ENCODE peak calls at places on chromosomes 16 and 17, in five cellular contexts. One of them, this sample, is unnamed.

GRCh38 chr16:88779406-88780099 is 5.5 kb downstream of the PIEZO1 start:
- DNase-seq in pulmonary artery endothelial cell: no peak
- DNase-seq in stomach: no peak
- DNase-seq in stimulated activated CD8-positive, alpha-beta memory T cell treated with anti-CD3 and anti-CD28 coated beads, Interleukin-12 subunit alpha, Interleukin-12 subunit beta, amount 100 ng/mL, for 4 hours: no peak
- DNase-seq in activated T-helper 2 cell treated with anti-CD3 and anti-CD28 coated beads, Interferon-gamma antibody, Interleukin-2, Interleukin-4, amounts not matched to agents 10 μg/mL and 5 μg/mL and 100 μg/mL, durations not matched to agents 14 hours and 24 hours and 36 hours: no peak
- DNase-seq in this sample: no peak

GRCh38 chr16:82761236-82761635 is 134.5 kb downstream of the CDH13 start:
- DNase-seq in pulmonary artery endothelial cell: peak; percentile 29
- DNase-seq in stomach: peak; percentile 30
- DNase-seq in stimulated activated CD8-positive, alpha-beta memory T cell treated with anti-CD3 and anti-CD28 coated beads, Interleukin-12 subunit alpha, Interleukin-12 subunit beta, amount 100 ng/mL, for 4 hours: no peak
- DNase-seq in activated T-helper 2 cell treated with anti-CD3 and anti-CD28 coated beads, Interferon-gamma antibody, Interleukin-2, Interleukin-4, amounts not matched to agents 10 μg/mL and 5 μg/mL and 100 μg/mL, durations not matched to agents 14 hours and 24 hours and 36 hours: no peak
- DNase-seq in this sample: peak; percentile 73

GRCh38 chr17:44794699-44795413 is 35.2 kb downstream of the GJC1 start:
- DNase-seq in pulmonary artery endothelial cell: peak; percentile 64
- DNase-seq in stomach: no peak
- DNase-seq in stimulated activated CD8-positive, alpha-beta memory T cell treated with anti-CD3 and anti-CD28 coated beads, Interleukin-12 subunit alpha, Interleukin-12 subunit beta, amount 100 ng/mL, for 4 hours: no peak
- DNase-seq in activated T-helper 2 cell treated with anti-CD3 and anti-CD28 coated beads, Interferon-gamma antibody, Interleukin-2, Interleukin-4, amounts not matched to agents 10 μg/mL and 5 μg/mL and 100 μg/mL, durations not matched to agents 14 hours and 24 hours and 36 hours: no peak
- DNase-seq in this sample: peak; percentile 82

GRCh38 chr16:88924834-88925539 is 52.0 kb downstream of the CBFA2T3 start:
- DNase-seq in pulmonary artery endothelial cell: peak; percentile 13
- DNase-seq in stomach: no peak
- DNase-seq in stimulated activated CD8-positive, alpha-beta memory T cell treated with anti-CD3 and anti-CD28 coated beads, Interleukin-12 subunit alpha, Interleukin-12 subunit beta, amount 100 ng/mL, for 4 hours: no peak
- DNase-seq in activated T-helper 2 cell treated with anti-CD3 and anti-CD28 coated beads, Interferon-gamma antibody, Interleukin-2, Interleukin-4, amounts not matched to agents 10 μg/mL and 5 μg/mL and 100 μg/mL, durations not matched to agents 14 hours and 24 hours and 36 hours: no peak
- DNase-seq in this sample: peak; percentile 81

GRCh38 chr16:77723108-77723514 is 797 bp downstream of the NUDT7 start:
- DNase-seq in pulmonary artery endothelial cell: no peak
- DNase-seq in stomach: no peak
- DNase-seq in stimulated activated CD8-positive, alpha-beta memory T cell treated with anti-CD3 and anti-CD28 coated beads, Interleukin-12 subunit alpha, Interleukin-12 subunit beta, amount 100 ng/mL, for 4 hours: no peak
- DNase-seq in activated T-helper 2 cell treated with anti-CD3 and anti-CD28 coated beads, Interferon-gamma antibody, Interleukin-2, Interleukin-4, amounts not matched to agents 10 μg/mL and 5 μg/mL and 100 μg/mL, durations not matched to agents 14 hours and 24 hours and 36 hours: peak; percentile 10
- DNase-seq in this sample: peak; percentile 74

GRCh38 chr17:48577946-48578615 is at the start of gene HOXB4:
- DNase-seq in pulmonary artery endothelial cell: peak; percentile 71
- DNase-seq in stomach: peak; percentile 59
- DNase-seq in stimulated activated CD8-positive, alpha-beta memory T cell treated with anti-CD3 and anti-CD28 coated beads, Interleukin-12 subunit alpha, Interleukin-12 subunit beta, amount 100 ng/mL, for 4 hours: no peak
- DNase-seq in activated T-helper 2 cell treated with anti-CD3 and anti-CD28 coated beads, Interferon-gamma antibody, Interleukin-2, Interleukin-4, amounts not matched to agents 10 μg/mL and 5 μg/mL and 100 μg/mL, durations not matched to agents 14 hours and 24 hours and 36 hours: peak; percentile 70
- DNase-seq in this sample: peak; percentile 56

GRCh38 chr17:66416207-66416940 is 114.0 kb downstream of the PRKCA start:
- DNase-seq in pulmonary artery endothelial cell: no peak
- DNase-seq in stomach: no peak
- DNase-seq in stimulated activated CD8-positive, alpha-beta memory T cell treated with anti-CD3 and anti-CD28 coated beads, Interleukin-12 subunit alpha, Interleukin-12 subunit beta, amount 100 ng/mL, for 4 hours: no peak
- DNase-seq in activated T-helper 2 cell treated with anti-CD3 and anti-CD28 coated beads, Interferon-gamma antibody, Interleukin-2, Interleukin-4, amounts not matched to agents 10 μg/mL and 5 μg/mL and 100 μg/mL, durations not matched to agents 14 hours and 24 hours and 36 hours: no peak
- DNase-seq in this sample: no peak

GRCh38 chr17:290121-290521 is 62.5 kb downstream of the RPH3AL start:
- DNase-seq in pulmonary artery endothelial cell: no peak
- DNase-seq in stomach: no peak
- DNase-seq in stimulated activated CD8-positive, alpha-beta memory T cell treated with anti-CD3 and anti-CD28 coated beads, Interleukin-12 subunit alpha, Interleukin-12 subunit beta, amount 100 ng/mL, for 4 hours: no peak
- DNase-seq in activated T-helper 2 cell treated with anti-CD3 and anti-CD28 coated beads, Interferon-gamma antibody, Interleukin-2, Interleukin-4, amounts not matched to agents 10 μg/mL and 5 μg/mL and 100 μg/mL, durations not matched to agents 14 hours and 24 hours and 36 hours: no peak
- DNase-seq in this sample: no peak

GRCh38 chr17:45170976-45171337 is 9.3 kb downstream of the HEXIM2 start:
- DNase-seq in pulmonary artery endothelial cell: no peak
- DNase-seq in stomach: peak; percentile 31
- DNase-seq in stimulated activated CD8-positive, alpha-beta memory T cell treated with anti-CD3 and anti-CD28 coated beads, Interleukin-12 subunit alpha, Interleukin-12 subunit beta, amount 100 ng/mL, for 4 hours: no peak
- DNase-seq in activated T-helper 2 cell treated with anti-CD3 and anti-CD28 coated beads, Interferon-gamma antibody, Interleukin-2, Interleukin-4, amounts not matched to agents 10 μg/mL and 5 μg/mL and 100 μg/mL, durations not matched to agents 14 hours and 24 hours and 36 hours: no peak
- DNase-seq in this sample: peak; percentile 76

GRCh38 chr17:65039349-65039988 is 17.1 kb downstream of the GNA13 start:
- DNase-seq in pulmonary artery endothelial cell: no peak
- DNase-seq in stomach: no peak
- DNase-seq in stimulated activated CD8-positive, alpha-beta memory T cell treated with anti-CD3 and anti-CD28 coated beads, Interleukin-12 subunit alpha, Interleukin-12 subunit beta, amount 100 ng/mL, for 4 hours: peak; percentile 8
- DNase-seq in activated T-helper 2 cell treated with anti-CD3 and anti-CD28 coated beads, Interferon-gamma antibody, Interleukin-2, Interleukin-4, amounts not matched to agents 10 μg/mL and 5 μg/mL and 100 μg/mL, durations not matched to agents 14 hours and 24 hours and 36 hours: peak; percentile 46
- DNase-seq in this sample: no peak

GRCh38 chr16:8611886-8612595 is 9.5 kb upstream of the METTL22 start:
- DNase-seq in pulmonary artery endothelial cell: no peak
- DNase-seq in stomach: no peak
- DNase-seq in stimulated activated CD8-positive, alpha-beta memory T cell treated with anti-CD3 and anti-CD28 coated beads, Interleukin-12 subunit alpha, Interleukin-12 subunit beta, amount 100 ng/mL, for 4 hours: no peak
- DNase-seq in activated T-helper 2 cell treated with anti-CD3 and anti-CD28 coated beads, Interferon-gamma antibody, Interleukin-2, Interleukin-4, amounts not matched to agents 10 μg/mL and 5 μg/mL and 100 μg/mL, durations not matched to agents 14 hours and 24 hours and 36 hours: no peak
- DNase-seq in this sample: peak; percentile 25

GRCh38 chr17:41625602-41626001 is 1.2 kb upstream of the KRT17 start:
- DNase-seq in pulmonary artery endothelial cell: no peak
- DNase-seq in stomach: no peak
- DNase-seq in stimulated activated CD8-positive, alpha-beta memory T cell treated with anti-CD3 and anti-CD28 coated beads, Interleukin-12 subunit alpha, Interleukin-12 subunit beta, amount 100 ng/mL, for 4 hours: no peak
- DNase-seq in activated T-helper 2 cell treated with anti-CD3 and anti-CD28 coated beads, Interferon-gamma antibody, Interleukin-2, Interleukin-4, amounts not matched to agents 10 μg/mL and 5 μg/mL and 100 μg/mL, durations not matched to agents 14 hours and 24 hours and 36 hours: no peak
- DNase-seq in this sample: no peak

GRCh38 chr17:69961488-69962145 is 113.4 kb upstream of the KCNJ16 start:
- DNase-seq in pulmonary artery endothelial cell: no peak
- DNase-seq in stomach: peak; percentile 26
- DNase-seq in stimulated activated CD8-positive, alpha-beta memory T cell treated with anti-CD3 and anti-CD28 coated beads, Interleukin-12 subunit alpha, Interleukin-12 subunit beta, amount 100 ng/mL, for 4 hours: no peak
- DNase-seq in activated T-helper 2 cell treated with anti-CD3 and anti-CD28 coated beads, Interferon-gamma antibody, Interleukin-2, Interleukin-4, amounts not matched to agents 10 μg/mL and 5 μg/mL and 100 μg/mL, durations not matched to agents 14 hours and 24 hours and 36 hours: no peak
- DNase-seq in this sample: no peak

GRCh38 chr17:76120658-76121008 is 17.0 kb upstream of the EXOC7 start:
- DNase-seq in pulmonary artery endothelial cell: no peak
- DNase-seq in stomach: no peak
- DNase-seq in stimulated activated CD8-positive, alpha-beta memory T cell treated with anti-CD3 and anti-CD28 coated beads, Interleukin-12 subunit alpha, Interleukin-12 subunit beta, amount 100 ng/mL, for 4 hours: no peak
- DNase-seq in activated T-helper 2 cell treated with anti-CD3 and anti-CD28 coated beads, Interferon-gamma antibody, Interleukin-2, Interleukin-4, amounts not matched to agents 10 μg/mL and 5 μg/mL and 100 μg/mL, durations not matched to agents 14 hours and 24 hours and 36 hours: no peak
- DNase-seq in this sample: no peak

GRCh38 chr17:8736362-8736761 is 8.3 kb downstream of the CCDC42 start:
- DNase-seq in pulmonary artery endothelial cell: no peak
- DNase-seq in stomach: no peak
- DNase-seq in stimulated activated CD8-positive, alpha-beta memory T cell treated with anti-CD3 and anti-CD28 coated beads, Interleukin-12 subunit alpha, Interleukin-12 subunit beta, amount 100 ng/mL, for 4 hours: no peak
- DNase-seq in activated T-helper 2 cell treated with anti-CD3 and anti-CD28 coated beads, Interferon-gamma antibody, Interleukin-2, Interleukin-4, amounts not matched to agents 10 μg/mL and 5 μg/mL and 100 μg/mL, durations not matched to agents 14 hours and 24 hours and 36 hours: no peak
- DNase-seq in this sample: no peak

GRCh38 chr17:41769346-41769862 is 17.1 kb downstream of the JUP start:
- DNase-seq in pulmonary artery endothelial cell: no peak
- DNase-seq in stomach: no peak
- DNase-seq in stimulated activated CD8-positive, alpha-beta memory T cell treated with anti-CD3 and anti-CD28 coated beads, Interleukin-12 subunit alpha, Interleukin-12 subunit beta, amount 100 ng/mL, for 4 hours: no peak
- DNase-seq in activated T-helper 2 cell treated with anti-CD3 and anti-CD28 coated beads, Interferon-gamma antibody, Interleukin-2, Interleukin-4, amounts not matched to agents 10 μg/mL and 5 μg/mL and 100 μg/mL, durations not matched to agents 14 hours and 24 hours and 36 hours: no peak
- DNase-seq in this sample: no peak

GRCh38 chr17:29557085-29557697 is 9.6 kb downstream of the ABHD15 start:
- DNase-seq in pulmonary artery endothelial cell: no peak
- DNase-seq in stomach: no peak
- DNase-seq in stimulated activated CD8-positive, alpha-beta memory T cell treated with anti-CD3 and anti-CD28 coated beads, Interleukin-12 subunit alpha, Interleukin-12 subunit beta, amount 100 ng/mL, for 4 hours: no peak
- DNase-seq in activated T-helper 2 cell treated with anti-CD3 and anti-CD28 coated beads, Interferon-gamma antibody, Interleukin-2, Interleukin-4, amounts not matched to agents 10 μg/mL and 5 μg/mL and 100 μg/mL, durations not matched to agents 14 hours and 24 hours and 36 hours: no peak
- DNase-seq in this sample: peak; percentile 42

GRCh38 chr16:89326721-89327120 is 109.2 kb downstream of the ZNF778 start:
- DNase-seq in pulmonary artery endothelial cell: no peak
- DNase-seq in stomach: no peak
- DNase-seq in stimulated activated CD8-positive, alpha-beta memory T cell treated with anti-CD3 and anti-CD28 coated beads, Interleukin-12 subunit alpha, Interleukin-12 subunit beta, amount 100 ng/mL, for 4 hours: no peak
- DNase-seq in activated T-helper 2 cell treated with anti-CD3 and anti-CD28 coated beads, Interferon-gamma antibody, Interleukin-2, Interleukin-4, amounts not matched to agents 10 μg/mL and 5 μg/mL and 100 μg/mL, durations not matched to agents 14 hours and 24 hours and 36 hours: no peak
- DNase-seq in this sample: no peak

GRCh38 chr17:3025421-3026124 is 37.8 kb downstream of the OR1D5 start:
- DNase-seq in pulmonary artery endothelial cell: no peak
- DNase-seq in stomach: no peak
- DNase-seq in stimulated activated CD8-positive, alpha-beta memory T cell treated with anti-CD3 and anti-CD28 coated beads, Interleukin-12 subunit alpha, Interleukin-12 subunit beta, amount 100 ng/mL, for 4 hours: no peak
- DNase-seq in activated T-helper 2 cell treated with anti-CD3 and anti-CD28 coated beads, Interferon-gamma antibody, Interleukin-2, Interleukin-4, amounts not matched to agents 10 μg/mL and 5 μg/mL and 100 μg/mL, durations not matched to agents 14 hours and 24 hours and 36 hours: no peak
- DNase-seq in this sample: no peak

This sample was measured in fibroblast of pulmonary artery.